ENCODE peak calls at places on chromosomes 11 and 22, in four cellular contexts. F is NAMALWA; J is CD8-positive, alpha-beta memory T cell; G is sciatic nerve. P is an unnamed sample.
A peak's percentile ranks its signal among the peaks of the same experiment; 100 is the strongest.

GRCh38 chr22:50627914-50628542 is at the start of gene ARSA:
- DNase-seq in F (peak; percentile 84), J (peak; percentile 71), G (peak; percentile 89), P (peak; percentile 87)

GRCh38 chr11:124623861-124624525 is 1.3 kb downstream of the TBRG1 start:
- DNase-seq in F (no peak), J (no peak), G (no peak), P (no peak)

GRCh38 chr11:47539681-47540039 is 13.3 kb downstream of the CELF1 start:
- DNase-seq in F (no peak), J (no peak), G (no peak), P (no peak)

GRCh38 chr22:19663286-19663815 is 51.0 kb upstream of the SEPTIN5 start:
- DNase-seq in F (no peak), J (no peak), G (no peak), P (peak; percentile 36)

GRCh38 chr11:120217941-120218694 is 7.3 kb downstream of the OAF start:
- DNase-seq in F (no peak), J (no peak), G (no peak), P (no peak)

GRCh38 chr11:64413417-64413816 is 54.5 kb downstream of the RPS6KA4 start:
- DNase-seq in F (no peak), J (no peak), G (no peak), P (no peak)

GRCh38 chr11:65036931-65037330 is 4.1 kb upstream of the SAC3D1 start:
- DNase-seq in F (no peak), J (no peak), G (peak; percentile 82), P (no peak)

GRCh38 chr11:119747868-119748660 is 19.1 kb upstream of the NECTIN1 start:
- DNase-seq in F (no peak), J (no peak), G (no peak), P (no peak)

GRCh38 chr22:30717331-30717921 is 22.8 kb downstream of the OSBP2 start:
- DNase-seq in F (no peak), J (no peak), G (no peak), P (no peak)

GRCh38 chr11:71298016-71298550 is 45.7 kb upstream of the SHANK2 start:
- DNase-seq in F (no peak), J (no peak), G (no peak), P (no peak)

GRCh38 chr11:108562746-108563581 is 30.6 kb downstream of the EXPH5 start:
- DNase-seq in F (no peak), J (no peak), G (no peak), P (no peak)

GRCh38 chr11:9691865-9692264 is 28.0 kb downstream of the SWAP70 start:
- DNase-seq in F (peak; percentile 53), J (no peak), G (no peak), P (peak; percentile 65)

GRCh38 chr11:3825473-3826154 is 15.1 kb downstream of the RHOG start:
- DNase-seq in F (no peak), J (no peak), G (no peak), P (peak; percentile 53)

GRCh38 chr11:85718991-85719807 is 33.2 kb upstream of the CCDC89 start:
- DNase-seq in F (no peak), J (no peak), G (peak; percentile 68), P (no peak)

GRCh38 chr11:113384551-113384950 is 3.0 kb upstream of the ANKK1 start:
- DNase-seq in F (no peak), J (no peak), G (no peak), P (no peak)

GRCh38 chr11:134503596-134503995 is 91.6 kb upstream of the B3GAT1 start:
- DNase-seq in F (no peak), J (no peak), G (peak; percentile 22), P (no peak)

GRCh38 chr22:46360891-46361290 is 25.4 kb downstream of the TRMU start:
- DNase-seq in F (no peak), J (no peak), G (no peak), P (no peak)

GRCh38 chr11:63574856-63575602 is 11.8 kb upstream of the PLAAT2 start:
- DNase-seq in F (no peak), J (no peak), G (no peak), P (peak; percentile 43)

GRCh38 chr11:94477644-94478043 is 16.0 kb downstream of the MRE11 start:
- DNase-seq in F (no peak), J (no peak), G (no peak), P (no peak)

GRCh38 chr11:75400110-75400865 is 970 bp downstream of the RPS3 start:
- DNase-seq in F (peak; percentile 53), J (no peak), G (no peak), P (peak; percentile 85)

GRCh38 chr11:795638-796564 is 2.2 kb downstream of the SLC25A22 start:
- DNase-seq in F (peak; percentile 86), J (peak; percentile 73), G (peak; percentile 82), P (peak; percentile 90)

GRCh38 chr11:125094731-125095130 is 16.7 kb downstream of the TMEM218 start:
- DNase-seq in F (no peak), J (no peak), G (no peak), P (no peak)

GRCh38 chr22:17418890-17419324 is 49.6 kb downstream of the CECR2 start:
- DNase-seq in F (no peak), J (no peak), G (no peak), P (no peak)

GRCh38 chr22:39144101-39144815 is 8.2 kb downstream of the CBX7 start:
- DNase-seq in F (peak; percentile 65), J (peak; percentile 50), G (peak; percentile 65), P (peak; percentile 79)

GRCh38 chr11:121032546-121032945 is 8.6 kb downstream of the TBCEL start:
- DNase-seq in F (no peak), J (no peak), G (no peak), P (peak; percentile 67)

GRCh38 chr11:133833899-133834296 is 11.4 kb downstream of the SPATA19 start:
- DNase-seq in F (peak; percentile 23), J (no peak), G (no peak), P (no peak)

GRCh38 chr11:62556872-62557631 is 10.4 kb upstream of the AHNAK start:
- DNase-seq in F (peak; percentile 44), J (no peak), G (no peak), P (peak; percentile 56)

GRCh38 chr22:36900880-36901279 is 12.5 kb upstream of the CSF2RB start:
- DNase-seq in F (no peak), J (no peak), G (no peak), P (peak; percentile 72)

GRCh38 chr11:85721191-85721590 is 35.2 kb upstream of the CCDC89 start:
- DNase-seq in F (no peak), J (no peak), G (no peak), P (no peak)

GRCh38 chr11:79493555-79494171 is 52.8 kb upstream of the TENM4 start:
- DNase-seq in F (peak; percentile 64), J (peak; percentile 3), G (peak; percentile 83), P (peak; percentile 96)

GRCh38 chr22:31170971-31171370 is 11.0 kb downstream of the RNF185 start:
- DNase-seq in F (no peak), J (no peak), G (no peak), P (no peak)

GRCh38 chr11:99277281-99277680 is 256.5 kb downstream of the CNTN5 start:
- DNase-seq in F (no peak), J (no peak), G (no peak), P (no peak)

GRCh38 chr11:65291613-65292012 is 23.1 kb upstream of the CDC42EP2 start:
- DNase-seq in F (no peak), J (no peak), G (no peak), P (no peak)

GRCh38 chr22:49479566-49479965 is 348.1 kb downstream of the BRD1 start:
- DNase-seq in F (no peak), J (no peak), G (no peak), P (no peak)

GRCh38 chr11:101446726-101447125 is 137.1 kb downstream of the TRPC6 start:
- DNase-seq in F (no peak), J (no peak), G (no peak), P (no peak)

P was measured in OCI-M1.